ENCODE peak calls at places on chromosome 3, in six cellular contexts. One of them, this sample, is unnamed. For H3K4me1, the result is how much of the 10 kb centered on the place peaks cover.

GRCh38 chr3:73351423-73352071 is 273.2 kb downstream of the PDZRN3 start:
- DNase-seq in HCT116: no peak
- DNase-seq in esophagus squamous epithelium: no peak
- DNase-seq in IMR-90: no peak
- DNase-seq in HepG2: no peak
- DNase-seq in uterus: peak
- DNase-seq in this sample: no peak

GRCh38 chr3:179898024-179898423 is 138.7 kb downstream of the PEX5L start:
- DNase-seq in HCT116: peak
- DNase-seq in esophagus squamous epithelium: no peak
- DNase-seq in IMR-90: peak
- DNase-seq in HepG2: peak
- DNase-seq in uterus: no peak
- DNase-seq in this sample: no peak

GRCh38 chr3:106256249-106256957 is 387.6 kb upstream of the CBLB start:
- DNase-seq in HCT116: no peak
- DNase-seq in esophagus squamous epithelium: no peak
- DNase-seq in IMR-90: no peak
- DNase-seq in HepG2: no peak
- DNase-seq in uterus: no peak
- DNase-seq in this sample: no peak

GRCh38 chr3:179558742-179559364 is 3.9 kb upstream of the ACTL6A start:
- DNase-seq in HCT116: peak
- DNase-seq in esophagus squamous epithelium: no peak
- DNase-seq in IMR-90: peak
- DNase-seq in HepG2: peak
- DNase-seq in uterus: peak
- DNase-seq in this sample: peak

GRCh38 chr3:16993227-16993626 is 108.5 kb downstream of the PLCL2 start:
- DNase-seq in HCT116: no peak
- DNase-seq in esophagus squamous epithelium: no peak
- DNase-seq in IMR-90: peak
- DNase-seq in HepG2: no peak
- DNase-seq in uterus: no peak
- DNase-seq in this sample: no peak

GRCh38 chr3:147385059-147386012 is 21.0 kb downstream of the ZIC4 start:
- DNase-seq in HCT116: no peak
- DNase-seq in esophagus squamous epithelium: no peak
- DNase-seq in IMR-90: no peak
- DNase-seq in HepG2: no peak
- DNase-seq in uterus: no peak
- DNase-seq in this sample: no peak

GRCh38 chr3:49927798-49928197 is 1.8 kb downstream of the MON1A start:
- DNase-seq in HCT116: no peak
- DNase-seq in esophagus squamous epithelium: no peak
- DNase-seq in IMR-90: no peak
- DNase-seq in HepG2: peak
- DNase-seq in uterus: no peak
- DNase-seq in this sample: no peak

GRCh38 chr3:50603261-50604109 is 8.1 kb downstream of the CISH start:
- DNase-seq in HCT116: no peak
- DNase-seq in esophagus squamous epithelium: no peak
- DNase-seq in IMR-90: no peak
- DNase-seq in HepG2: no peak
- DNase-seq in uterus: no peak
- DNase-seq in this sample: no peak

GRCh38 chr3:196640501-196640968 is 1.0 kb downstream of the NRROS start:
- DNase-seq in HCT116: no peak
- DNase-seq in esophagus squamous epithelium: no peak
- DNase-seq in IMR-90: no peak
- DNase-seq in HepG2: no peak
- DNase-seq in uterus: no peak
- DNase-seq in this sample: no peak

GRCh38 chr3:181705081-181705480 is 6.6 kb upstream of the SOX2 start:
- DNase-seq in HCT116: no peak
- DNase-seq in esophagus squamous epithelium: no peak
- DNase-seq in IMR-90: no peak
- DNase-seq in HepG2: no peak
- DNase-seq in uterus: no peak
- DNase-seq in this sample: no peak
- H3K4me1 ChIP-seq in HCT116: under half
- H3K4me1 ChIP-seq in esophagus squamous epithelium: under half
- H3K4me1 ChIP-seq in IMR-90: under half
- H3K4me1 ChIP-seq in HepG2: under half
- H3K4me1 ChIP-seq in uterus: under half
- H3K4me1 ChIP-seq in this sample: under half

GRCh38 chr3:52536369-52537164 is at the start of gene UQCC5:
- DNase-seq in HCT116: peak
- DNase-seq in esophagus squamous epithelium: peak
- DNase-seq in IMR-90: peak
- DNase-seq in HepG2: peak
- DNase-seq in uterus: peak
- DNase-seq in this sample: peak
- TF ChIP-seq POLR2A in HCT116: peak
- TF ChIP-seq POLR2A in esophagus squamous epithelium: no peak
- TF ChIP-seq POLR2A in IMR-90: peak
- TF ChIP-seq POLR2A in HepG2: no peak
- TF ChIP-seq POLR2A in uterus: peak
- TF ChIP-seq POLR2A in this sample: peak

DNA sequence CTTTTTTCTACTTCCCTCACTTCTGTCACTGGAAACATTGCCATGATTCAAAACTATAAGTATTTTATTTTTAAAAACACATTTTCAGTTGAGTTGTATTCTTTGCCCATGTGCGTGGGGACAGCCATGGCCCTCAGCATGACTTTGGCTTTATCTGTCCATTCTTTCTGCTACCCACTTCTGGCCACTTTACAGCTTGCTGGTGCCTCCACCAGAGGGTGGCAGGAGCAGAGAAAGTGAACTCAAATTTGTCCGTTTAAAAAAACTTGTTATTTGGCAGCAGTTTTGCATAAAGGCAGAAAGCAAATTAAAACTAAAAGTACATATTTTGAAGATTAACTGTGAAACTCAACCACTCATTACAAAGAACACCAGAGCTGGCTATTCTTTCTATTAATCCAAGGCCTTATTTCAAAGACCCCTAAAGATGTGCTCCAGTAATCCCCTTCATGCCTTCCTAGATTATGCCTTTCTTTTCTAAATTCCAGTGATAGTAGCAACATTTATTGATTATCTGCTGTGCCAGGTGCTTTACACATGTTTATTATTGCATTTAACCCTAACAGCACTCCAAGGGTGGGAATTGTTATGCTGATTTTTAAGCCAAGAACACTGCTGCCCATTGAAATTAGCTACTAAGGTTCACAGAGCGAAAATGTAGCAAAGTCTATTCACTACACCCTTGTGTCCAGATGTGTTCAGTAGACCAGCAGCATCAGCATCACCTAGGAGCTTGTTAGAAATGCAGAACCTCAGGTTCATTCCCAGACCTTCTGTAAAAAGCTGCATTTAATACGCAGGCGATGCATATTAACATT is 134.8 kb downstream of the THRB start:
- DNase-seq in HCT116: no peak
- DNase-seq in esophagus squamous epithelium: no peak
- DNase-seq in IMR-90: no peak
- DNase-seq in HepG2: no peak
- DNase-seq in uterus: no peak
- DNase-seq in this sample: no peak
- TF ChIP-seq CTCF in HCT116: peak
- TF ChIP-seq CTCF in esophagus squamous epithelium: no peak
- TF ChIP-seq CTCF in IMR-90: no peak
- TF ChIP-seq CTCF in HepG2: peak
- TF ChIP-seq CTCF in uterus: peak
- TF ChIP-seq CTCF in this sample: no peak

GRCh38 chr3:127788436-127788835 is 33.9 kb downstream of the MGLL start:
- DNase-seq in HCT116: no peak
- DNase-seq in esophagus squamous epithelium: no peak
- DNase-seq in IMR-90: no peak
- DNase-seq in HepG2: no peak
- DNase-seq in uterus: no peak
- DNase-seq in this sample: no peak
- H3K4me1 ChIP-seq in HCT116: under half
- H3K4me1 ChIP-seq in esophagus squamous epithelium: half or more
- H3K4me1 ChIP-seq in IMR-90: under half
- H3K4me1 ChIP-seq in HepG2: under half
- H3K4me1 ChIP-seq in uterus: under half
- H3K4me1 ChIP-seq in this sample: half or more

GRCh38 chr3:40008796-40009195 is 199.4 kb downstream of the MYRIP start:
- DNase-seq in HCT116: no peak
- DNase-seq in esophagus squamous epithelium: no peak
- DNase-seq in IMR-90: no peak
- DNase-seq in HepG2: no peak
- DNase-seq in uterus: no peak
- DNase-seq in this sample: no peak
- TF ChIP-seq POLR2A in HCT116: no peak
- TF ChIP-seq POLR2A in esophagus squamous epithelium: no peak
- TF ChIP-seq POLR2A in IMR-90: no peak
- TF ChIP-seq POLR2A in HepG2: no peak
- TF ChIP-seq POLR2A in uterus: no peak
- TF ChIP-seq POLR2A in this sample: no peak

DNA sequence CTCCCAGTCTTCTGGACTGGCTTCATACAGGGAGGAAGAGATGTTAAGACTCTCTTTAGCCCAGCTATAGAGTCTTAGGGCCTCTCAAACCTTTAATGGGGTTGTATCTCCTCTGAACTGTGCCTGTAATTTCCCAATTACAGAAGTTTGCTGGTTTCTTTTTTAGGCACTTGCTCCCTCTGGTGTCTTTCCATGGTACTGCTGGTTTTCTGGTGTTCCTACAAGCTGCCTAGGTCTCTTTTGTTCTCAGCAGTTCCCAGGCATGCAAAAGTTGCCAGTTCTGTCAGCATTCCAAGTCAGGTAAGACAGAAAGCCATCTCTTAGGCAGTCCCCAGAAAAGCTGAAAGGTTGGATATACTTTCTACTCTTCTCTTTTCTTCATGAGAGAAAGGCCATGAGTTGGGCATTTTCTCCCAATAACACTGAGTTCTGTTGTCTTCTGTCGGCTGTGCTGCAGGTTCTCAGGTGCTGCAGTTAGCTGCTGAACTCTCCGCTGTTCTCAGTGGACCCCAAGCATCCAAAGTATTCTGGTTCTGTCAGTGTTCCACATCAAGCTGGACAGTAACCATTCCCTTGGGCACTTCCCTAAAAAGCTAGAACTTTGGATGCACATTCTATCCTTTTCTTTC is 54.4 kb upstream of the EHHADH start:
- DNase-seq in HCT116: peak
- DNase-seq in esophagus squamous epithelium: no peak
- DNase-seq in IMR-90: peak
- DNase-seq in HepG2: peak
- DNase-seq in uterus: no peak
- DNase-seq in this sample: no peak
- TF ChIP-seq CTCF in HCT116: peak
- TF ChIP-seq CTCF in esophagus squamous epithelium: peak
- TF ChIP-seq CTCF in IMR-90: peak
- TF ChIP-seq CTCF in HepG2: peak
- TF ChIP-seq CTCF in uterus: peak
- TF ChIP-seq CTCF in this sample: no peak

DNA sequence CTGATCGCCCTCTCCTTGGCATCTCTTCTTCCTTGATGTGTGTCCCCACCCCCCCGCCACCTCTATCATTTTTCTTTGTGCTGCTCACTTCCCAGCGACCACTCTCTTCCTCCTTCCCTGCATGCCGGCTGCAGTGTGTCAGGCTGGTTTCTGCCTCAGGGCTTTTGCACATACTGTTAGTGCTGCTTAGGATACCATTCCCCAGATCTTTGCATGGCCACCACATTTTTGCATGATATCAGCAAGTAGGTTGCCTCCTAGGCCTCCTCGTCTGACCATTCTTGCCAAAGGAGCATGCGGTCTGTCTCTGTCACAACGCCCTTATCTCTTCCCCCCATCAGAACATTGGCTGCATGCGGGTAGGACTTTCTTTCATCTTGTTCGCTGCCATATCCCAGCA is 12.5 kb downstream of the FBLN2 start:
- DNase-seq in HCT116: no peak
- DNase-seq in esophagus squamous epithelium: no peak
- DNase-seq in IMR-90: no peak
- DNase-seq in HepG2: no peak
- DNase-seq in uterus: no peak
- DNase-seq in this sample: no peak
- H3K4me1 ChIP-seq in HCT116: under half
- H3K4me1 ChIP-seq in esophagus squamous epithelium: half or more
- H3K4me1 ChIP-seq in IMR-90: under half
- H3K4me1 ChIP-seq in HepG2: under half
- H3K4me1 ChIP-seq in uterus: under half
- H3K4me1 ChIP-seq in this sample: under half